ENCODE peak calls at places on chromosome 17, in ten cellular contexts. X is CD8-positive, alpha-beta memory T cell; U is esophagus muscularis mucosa; M is right lobe of liver; G is HCT116; T is heart left ventricle; K is stomach; F is colonic mucosa; E is CD4-positive, alpha-beta T cell; J is caudate nucleus. D is an unnamed sample.

GRCh38 chr17:32551186-32551955 is 64.6 kb downstream of the CDK5R1 start:
- DNase-seq in M (no peak), F (no peak), E (no peak), T (no peak), X (no peak), U (no peak), K (no peak), J (no peak), G (no peak), D (no peak)

GRCh38 chr17:35313875-35314409 is 59.5 kb downstream of the SLFN11 start:
- DNase-seq in G (no peak), X (peak), M (no peak), U (no peak), E (no peak), J (no peak), T (peak), K (no peak), F (no peak), D (no peak)

GRCh38 chr17:61289408-61290385 is 109.9 kb upstream of the TBX2 start:
- DNase-seq in U (no peak), F (no peak), K (no peak), E (no peak), M (no peak), G (no peak), T (no peak), X (no peak), J (no peak), D (no peak)

GRCh38 chr17:64106918-64107317 is 23.0 kb downstream of the ERN1 start:
- DNase-seq in U (no peak), G (no peak), T (no peak), F (no peak), X (no peak), E (no peak), J (no peak), M (no peak), K (no peak), D (no peak)

GRCh38 chr17:62824290-62825135 is 16.4 kb upstream of the MARCHF10 start:
- DNase-seq in X (no peak), T (no peak), U (peak), M (no peak), G (peak), K (no peak), J (no peak), E (no peak), F (no peak), D (no peak)

GRCh38 chr17:31674717-31675349 is 184.2 kb downstream of the COPRS start:
- DNase-seq in X (no peak), K (no peak), J (no peak), M (no peak), U (no peak), E (no peak), F (no peak), T (no peak), G (no peak), D (no peak)

GRCh38 chr17:57875109-57876022 is 25.5 kb upstream of the MRPS23 start:
- DNase-seq in E (no peak), G (peak), J (no peak), X (no peak), K (peak), T (peak), F (no peak), M (peak), U (no peak), D (peak)

GRCh38 chr17:44350733-44351226 is 5.7 kb downstream of the GRN start:
- DNase-seq in E (peak), F (peak), U (no peak), X (peak), T (peak), K (peak), G (no peak), M (peak), J (peak), D (no peak)

GRCh38 chr17:32783602-32784001 is 93.3 kb downstream of the MYO1D start:
- DNase-seq in K (no peak), G (peak), M (no peak), J (no peak), U (no peak), X (no peak), F (no peak), T (no peak), E (no peak), D (no peak)

GRCh38 chr17:37067555-37068111 is 118.9 kb downstream of the AATF start:
- DNase-seq in F (peak), J (no peak), T (no peak), G (peak), U (no peak), M (peak), X (no peak), E (no peak), K (peak), D (no peak)

GRCh38 chr17:410674-411401 is 58.2 kb upstream of the RPH3AL start:
- DNase-seq in E (peak), K (no peak), X (peak), F (no peak), G (no peak), M (peak), T (no peak), U (no peak), J (no peak), D (peak)

GRCh38 chr17:28426081-28426519 is 20.1 kb upstream of the SLC46A1 start:
- DNase-seq in E (no peak), F (no peak), K (peak), G (no peak), J (no peak), T (no peak), X (no peak), M (no peak), U (no peak), D (no peak)

GRCh38 chr17:74296548-74296936 is 22.5 kb downstream of the DNAI2 start:
- DNase-seq in T (peak), X (no peak), K (peak), F (peak), E (no peak), M (no peak), G (peak), J (peak), U (no peak), D (peak)

GRCh38 chr17:51653902-51654301 is 393.6 kb downstream of the UTP18 start:
- DNase-seq in G (no peak), K (no peak), X (no peak), U (no peak), J (no peak), M (no peak), E (no peak), T (no peak), F (no peak), D (peak)

GRCh38 chr17:50815400-50815799 is 20.0 kb upstream of the WFIKKN2 start:
- DNase-seq in M (no peak), F (no peak), X (no peak), U (no peak), K (no peak), J (no peak), E (no peak), G (no peak), T (no peak), D (no peak)

GRCh38 chr17:17028059-17028877 is 14.0 kb upstream of the MPRIP start:
- DNase-seq in E (no peak), X (no peak), U (no peak), K (peak), F (peak), J (no peak), G (peak), T (no peak), M (peak), D (no peak)

GRCh38 chr17:69757794-69758430 is 317.1 kb upstream of the KCNJ16 start:
- DNase-seq in E (no peak), M (no peak), G (no peak), X (no peak), F (no peak), U (no peak), T (no peak), J (no peak), K (no peak), D (no peak)

GRCh38 chr17:4900231-4901107 is 1.1 kb downstream of the C17orf107 start:
- DNase-seq in E (peak), U (no peak), T (no peak), F (peak), M (peak), J (no peak), G (no peak), X (peak), K (peak), D (no peak)

GRCh38 chr17:33049781-33050414 is 58.3 kb downstream of the SPACA3 start:
- DNase-seq in J (no peak), U (peak), E (peak), K (peak), X (peak), T (peak), F (peak), M (no peak), G (peak), D (no peak)

GRCh38 chr17:42704495-42705494 is 22.5 kb downstream of the CNTNAP1 start:
- DNase-seq in T (no peak), F (no peak), X (no peak), G (no peak), E (no peak), K (no peak), M (no peak), J (no peak), U (no peak), D (no peak)

GRCh38 chr17:79558573-79558900 is 52.3 kb downstream of the RBFOX3 start:
- DNase-seq in U (no peak), F (no peak), J (no peak), G (no peak), X (no peak), E (no peak), M (peak), K (no peak), T (no peak), D (no peak)

GRCh38 chr17:68777243-68777855 is 176.2 kb upstream of the FAM20A start:
- DNase-seq in U (no peak), G (peak), J (no peak), F (peak), E (no peak), T (peak), X (no peak), K (peak), M (no peak), D (peak)

GRCh38 chr17:41848788-41849187 is 11.2 kb downstream of the KLHL10 start:
- DNase-seq in U (no peak), M (no peak), K (no peak), X (no peak), E (no peak), T (no peak), J (no peak), F (no peak), G (no peak), D (no peak)

GRCh38 chr17:82683534-82683933 is 15.0 kb downstream of the RAB40B start:
- DNase-seq in T (no peak), X (no peak), J (no peak), K (no peak), G (no peak), E (no peak), M (no peak), F (no peak), U (no peak), D (no peak)
- H3K27ac ChIP-seq in T (no peak), X (no peak), J (no peak), K (peak), G (no peak), E (no peak), M (peak), F (peak), U (no peak), D (no peak)

GRCh38 chr17:38557836-38558750 is 47.7 kb downstream of the SRCIN1 start:
- DNase-seq in J (no peak), T (peak), K (peak), M (peak), G (peak), E (peak), X (peak), F (peak), U (peak), D (peak)
- H3K27ac ChIP-seq in J (peak), T (no peak), K (peak), M (peak), G (peak), E (no peak), X (no peak), F (no peak), U (peak), D (peak)

DNA sequence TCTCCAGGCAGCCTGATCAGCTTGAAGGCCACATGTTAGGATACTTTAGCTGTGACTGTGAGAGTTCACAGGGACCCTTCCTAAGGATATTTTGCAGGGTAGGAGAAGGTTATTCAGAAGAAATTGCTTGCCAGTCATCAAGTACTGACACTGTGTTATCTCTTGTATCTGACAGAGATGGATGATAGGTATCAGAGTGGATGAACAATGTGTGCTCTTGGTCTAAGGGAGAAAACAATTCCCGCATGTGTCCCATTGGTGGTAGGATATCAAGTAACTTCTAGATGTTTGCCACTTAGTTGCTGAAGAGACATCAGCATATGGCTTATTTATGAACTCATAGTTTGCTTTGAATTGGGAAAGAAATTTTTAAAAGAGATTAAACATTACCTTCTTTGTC is 219.3 kb downstream of the SPECC1 start:
- DNase-seq in E (no peak), X (no peak), J (no peak), U (no peak), G (no peak), K (no peak), M (no peak), T (no peak), F (no peak), D (no peak)
- H3K27ac ChIP-seq in E (no peak), X (no peak), J (peak), U (no peak), G (no peak), K (no peak), M (no peak), T (no peak), F (no peak), D (peak)

DNA sequence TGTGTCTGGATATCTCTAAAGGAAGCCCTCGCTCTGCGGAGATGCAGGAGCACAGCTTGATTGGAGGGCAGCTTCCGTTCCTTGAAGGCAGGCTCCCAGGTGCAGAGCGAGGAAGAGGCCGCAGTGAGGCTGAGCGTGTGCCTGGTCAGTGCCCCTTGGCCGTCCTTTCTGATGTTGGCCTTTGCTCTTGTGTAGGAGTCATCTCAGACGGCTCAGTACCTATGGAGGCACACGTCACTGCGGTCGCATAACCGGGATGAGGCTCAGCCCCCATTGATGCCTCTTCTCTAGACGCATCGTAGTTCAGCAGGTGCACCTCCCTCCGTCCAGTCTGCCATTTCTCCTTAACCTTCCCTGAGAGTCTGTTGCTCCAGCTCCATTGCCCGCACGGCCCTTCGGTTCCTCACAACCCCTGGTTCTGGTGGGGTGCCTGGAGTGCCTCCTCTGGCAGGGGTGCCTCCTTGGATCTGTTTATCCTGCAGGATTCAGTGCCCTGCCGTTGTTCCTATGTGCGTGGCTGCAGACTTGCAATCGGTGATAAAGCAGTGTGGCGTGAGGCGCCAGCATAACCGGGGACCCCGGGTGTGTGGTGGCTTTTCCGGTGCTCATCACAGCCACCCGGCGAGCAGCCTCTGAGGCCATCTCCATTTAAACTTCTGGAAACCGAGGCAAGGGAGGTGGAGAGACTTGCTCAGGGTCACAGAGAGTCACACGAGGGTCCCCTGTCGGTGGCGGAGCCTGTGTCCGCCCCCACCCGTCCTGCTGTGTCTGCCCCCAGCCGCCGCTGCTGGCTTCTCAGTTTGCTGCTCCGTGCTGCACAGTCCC is 188.8 kb upstream of the CHMP6 start:
- DNase-seq in U (no peak), X (no peak), T (no peak), J (no peak), M (no peak), K (no peak), G (no peak), F (no peak), E (no peak), D (no peak)
- H3K27ac ChIP-seq in U (no peak), X (no peak), T (no peak), J (no peak), M (no peak), K (no peak), G (no peak), F (no peak), E (no peak), D (no peak)

DNA sequence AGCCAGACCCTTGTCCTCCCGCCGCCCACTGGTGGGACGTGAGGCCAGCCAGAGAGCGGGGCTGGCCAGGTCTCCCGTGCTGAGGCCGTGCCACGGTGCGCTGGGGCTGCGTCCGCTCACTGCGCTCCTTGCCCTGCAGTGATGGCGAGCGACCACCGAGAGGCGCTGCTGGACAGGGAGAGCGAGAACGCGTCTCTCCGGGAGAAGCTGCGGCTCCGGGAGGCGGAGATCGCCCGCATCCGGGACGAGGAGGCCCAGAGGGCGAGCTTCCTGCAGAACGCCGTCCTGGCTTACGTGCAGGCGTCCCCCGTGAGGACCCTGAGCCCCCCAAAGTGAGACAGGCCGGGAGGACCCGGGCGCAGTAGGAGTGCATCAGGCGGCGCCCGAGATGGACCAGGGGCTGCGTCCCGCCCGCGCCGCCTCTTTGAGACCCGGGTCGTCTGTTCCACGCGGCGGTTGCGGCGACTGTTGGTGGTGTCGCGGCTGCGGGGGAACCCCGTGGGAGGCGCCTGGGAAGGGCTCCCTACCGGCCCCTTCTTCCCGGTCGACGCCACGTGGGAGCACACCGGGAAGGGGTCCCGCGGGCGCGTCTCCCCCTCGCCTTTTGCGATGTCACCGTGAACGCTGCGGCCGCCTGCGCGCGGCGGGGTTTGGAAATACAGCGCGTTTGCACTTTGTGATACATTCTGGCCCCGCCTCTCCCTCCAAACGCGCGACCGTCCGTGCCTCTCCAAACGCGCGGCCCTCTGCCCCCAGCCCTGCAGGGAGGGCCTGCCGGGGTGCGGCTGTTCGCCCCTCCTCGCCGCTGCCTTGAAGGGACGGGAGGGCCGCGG is 792 bp upstream of the RAC3 start:
- DNase-seq in T (peak), U (peak), F (peak), M (peak), X (peak), J (peak), G (peak), K (peak), E (peak), D (peak)
- H3K27ac ChIP-seq in T (no peak), U (peak), F (peak), M (peak), X (peak), J (no peak), G (peak), K (peak), E (no peak), D (no peak)

GRCh38 chr17:78132086-78132676 is 1.6 kb downstream of the TMC8 start:
- DNase-seq in K (peak), F (peak), T (no peak), U (no peak), X (peak), M (no peak), E (peak), J (no peak), G (no peak), D (no peak)

GRCh38 chr17:78130080-78130438 is 512 bp upstream of the TMC8 start:
- DNase-seq in K (no peak), M (no peak), G (no peak), T (no peak), E (no peak), F (no peak), X (no peak), J (no peak), U (no peak), D (no peak)

GRCh38 chr17:78129385-78130079 is 977 bp upstream of the TMC6 start:
- DNase-seq in G (no peak), M (peak), X (no peak), K (no peak), T (no peak), J (no peak), E (no peak), F (no peak), U (no peak), D (no peak)

GRCh38 chr17:78131172-78132085 is 858 bp downstream of the TMC8 start:
- DNase-seq in X (peak), J (no peak), E (no peak), U (no peak), K (no peak), M (no peak), G (no peak), F (no peak), T (no peak), D (no peak)

DNA sequence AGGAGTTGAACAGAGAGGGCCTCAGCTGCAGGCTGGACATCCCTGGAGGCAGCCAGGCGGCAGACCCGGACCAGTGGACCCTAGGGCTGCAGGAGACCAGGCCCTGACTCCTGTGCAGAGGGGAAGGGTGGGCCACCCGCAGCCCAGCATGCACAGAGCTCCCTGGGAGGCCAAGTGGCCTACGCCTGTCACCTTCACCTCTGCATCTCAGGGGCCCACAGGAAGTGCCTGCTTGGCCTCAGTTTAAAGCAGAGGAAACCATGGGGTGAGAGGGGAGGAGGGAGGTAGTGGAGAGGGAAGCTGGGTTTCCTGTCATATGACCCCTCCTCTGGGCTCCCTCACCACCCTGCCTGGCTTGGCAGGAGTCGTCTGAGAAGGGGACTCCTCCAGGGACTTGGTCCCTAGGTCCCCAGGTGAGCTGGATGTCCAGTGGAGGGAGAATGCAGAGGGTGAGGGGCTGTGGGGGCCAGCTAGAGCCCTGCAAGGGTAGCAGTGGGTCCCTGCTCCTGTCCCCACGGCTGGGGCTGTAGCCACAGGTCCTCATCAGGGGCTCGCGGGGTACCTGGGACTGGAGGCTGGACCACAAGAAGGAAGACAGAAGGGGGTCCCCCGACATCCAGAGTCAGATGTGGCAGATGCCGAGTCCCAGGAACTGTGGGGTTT is at the start of gene TMC8:
- DNase-seq in U (no peak), X (peak), E (peak), J (no peak), K (peak), F (no peak), M (peak), G (no peak), T (no peak), D (peak)
- H3K27ac ChIP-seq in U (peak), X (peak), E (peak), J (peak), K (peak), F (peak), M (peak), G (peak), T (no peak), D (peak)